ENCODE peak calls at places on chromosome 20, in ten cellular contexts. J, R, A, Y, W, D, I, N, X and F are unnamed samples.

GRCh38 chr20:859661-860294 is 26.3 kb downstream of the FAM110A start:
- DNase-seq in Y (no peak), D (peak), J (peak), I (no peak), X (no peak), N (no peak), A (no peak), R (no peak), W (no peak), F (no peak)

GRCh38 chr20:38260025-38260377 is 534 bp downstream of the KIAA1755 start:
- DNase-seq in R (no peak), X (no peak), I (no peak), J (no peak), D (no peak), N (no peak), W (no peak), Y (no peak), A (no peak), F (no peak)

GRCh38 chr20:5156670-5157448 is 30.1 kb downstream of the CDS2 start:
- DNase-seq in A (no peak), D (peak), Y (peak), J (no peak), X (no peak), N (no peak), I (no peak), W (no peak), R (no peak), F (peak)

GRCh38 chr20:8287328-8287727 is 155.3 kb downstream of the PLCB1 start:
- DNase-seq in I (no peak), J (no peak), W (no peak), Y (no peak), X (no peak), D (no peak), A (no peak), N (no peak), R (no peak), F (no peak)

GRCh38 chr20:62797671-62798532 is 1.6 kb downstream of the MRGBP start:
- DNase-seq in X (no peak), Y (no peak), W (no peak), I (no peak), D (no peak), N (no peak), A (no peak), R (no peak), J (no peak), F (no peak)

GRCh38 chr20:57756213-57756612 is 46.4 kb upstream of the PMEPA1 start:
- DNase-seq in D (no peak), J (no peak), Y (no peak), I (no peak), X (no peak), R (no peak), N (no peak), W (no peak), A (no peak), F (no peak)

GRCh38 chr20:22333885-22334545 is 250.4 kb downstream of the FOXA2 start:
- DNase-seq in N (peak), A (no peak), R (peak), J (peak), I (peak), D (peak), W (peak), X (peak), Y (peak), F (peak)

GRCh38 chr20:38680492-38681118 is 43.7 kb upstream of the SLC32A1 start:
- DNase-seq in A (no peak), R (peak), D (peak), X (peak), J (peak), N (peak), I (no peak), W (no peak), Y (peak), F (peak)

GRCh38 chr20:57088436-57088835 is 178.0 kb downstream of the BMP7 start:
- DNase-seq in W (no peak), R (no peak), X (no peak), Y (no peak), D (no peak), N (no peak), A (no peak), I (no peak), J (no peak), F (peak)

GRCh38 chr20:13299401-13299800 is 78.3 kb downstream of the ISM1 start:
- DNase-seq in A (no peak), W (no peak), X (no peak), N (no peak), I (no peak), J (no peak), R (no peak), D (no peak), Y (no peak), F (no peak)

GRCh38 chr20:46826343-46826984 is 68.2 kb upstream of the EYA2 start:
- DNase-seq in X (no peak), I (no peak), J (peak), D (peak), Y (no peak), N (no peak), W (no peak), R (no peak), A (no peak), F (no peak)